ENCODE peak calls at places on chromosomes 11 and 22, in five cellular contexts. One of them, this sample, is unnamed.

GRCh38 chr22:17303840-17304779 is 65.2 kb upstream of the CECR2 start:
- DNase-seq in astrocyte of the spinal cord: no peak
- DNase-seq in colonic mucosa: no peak
- DNase-seq in right atrium auricular region: no peak
- DNase-seq in brain microvascular endothelial cell: no peak
- DNase-seq in this sample: no peak

GRCh38 chr11:126212089-126212660 is 593 bp downstream of the FAM118B start:
- DNase-seq in right atrium auricular region: no peak
- DNase-seq in brain microvascular endothelial cell: no peak
- DNase-seq in astrocyte of the spinal cord: peak
- DNase-seq in colonic mucosa: no peak
- DNase-seq in this sample: no peak

GRCh38 chr11:68437927-68438657 is 22.5 kb upstream of the PPP6R3 start:
- DNase-seq in brain microvascular endothelial cell: no peak
- DNase-seq in colonic mucosa: no peak
- DNase-seq in right atrium auricular region: no peak
- DNase-seq in astrocyte of the spinal cord: no peak
- DNase-seq in this sample: no peak

GRCh38 chr11:36455658-36456111 is 54.4 kb downstream of the TRAF6 start:
- DNase-seq in colonic mucosa: no peak
- DNase-seq in right atrium auricular region: peak
- DNase-seq in brain microvascular endothelial cell: peak
- DNase-seq in astrocyte of the spinal cord: peak
- DNase-seq in this sample: peak

GRCh38 chr11:69383372-69383771 is 89.4 kb downstream of the MYEOV start:
- DNase-seq in astrocyte of the spinal cord: no peak
- DNase-seq in colonic mucosa: no peak
- DNase-seq in brain microvascular endothelial cell: no peak
- DNase-seq in right atrium auricular region: no peak
- DNase-seq in this sample: no peak

GRCh38 chr11:103091441-103091809 is 535 bp downstream of the DCUN1D5 start:
- DNase-seq in brain microvascular endothelial cell: peak
- DNase-seq in astrocyte of the spinal cord: peak
- DNase-seq in colonic mucosa: peak
- DNase-seq in right atrium auricular region: no peak
- DNase-seq in this sample: no peak

GRCh38 chr11:108947654-108948570 is 283.0 kb downstream of the DDX10 start:
- DNase-seq in colonic mucosa: no peak
- DNase-seq in right atrium auricular region: no peak
- DNase-seq in brain microvascular endothelial cell: peak
- DNase-seq in astrocyte of the spinal cord: no peak
- DNase-seq in this sample: no peak

GRCh38 chr11:74866557-74866956 is 82.3 kb downstream of the XRRA1 start:
- DNase-seq in colonic mucosa: no peak
- DNase-seq in brain microvascular endothelial cell: no peak
- DNase-seq in astrocyte of the spinal cord: no peak
- DNase-seq in right atrium auricular region: no peak
- DNase-seq in this sample: no peak

DNA sequence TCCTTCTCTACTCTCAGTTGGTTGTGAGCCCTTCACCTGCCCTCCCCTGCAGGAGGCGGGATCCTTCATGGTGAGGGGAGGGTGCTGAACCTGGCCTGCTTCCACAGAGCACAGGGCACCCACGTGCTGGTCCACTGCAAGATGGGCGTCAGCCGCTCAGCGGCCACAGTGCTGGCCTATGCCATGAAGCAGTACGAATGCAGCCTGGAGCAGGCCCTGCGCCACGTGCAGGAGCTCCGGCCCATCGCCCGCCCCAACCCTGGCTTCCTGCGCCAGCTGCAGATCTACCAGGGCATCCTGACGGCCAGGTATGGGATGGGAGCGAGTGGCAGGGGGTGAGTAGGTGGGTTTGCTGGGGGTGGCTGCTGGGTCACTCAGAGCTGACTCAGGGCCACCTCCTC is 6.3 kb downstream of the SSH3 start:
- DNase-seq in astrocyte of the spinal cord: no peak
- DNase-seq in colonic mucosa: no peak
- DNase-seq in right atrium auricular region: no peak
- DNase-seq in brain microvascular endothelial cell: no peak
- DNase-seq in this sample: no peak
- TF ChIP-seq CTCF in astrocyte of the spinal cord: no peak
- TF ChIP-seq CTCF in colonic mucosa: no peak
- TF ChIP-seq CTCF in right atrium auricular region: no peak
- TF ChIP-seq CTCF in brain microvascular endothelial cell: no peak
- TF ChIP-seq CTCF in this sample: no peak

GRCh38 chr22:46854125-46854870 is 91.8 kb downstream of the TBC1D22A start:
- DNase-seq in right atrium auricular region: peak
- DNase-seq in brain microvascular endothelial cell: peak
- DNase-seq in colonic mucosa: no peak
- DNase-seq in astrocyte of the spinal cord: no peak
- DNase-seq in this sample: no peak
- H3K4me3 ChIP-seq in right atrium auricular region: no peak
- H3K4me3 ChIP-seq in brain microvascular endothelial cell: no peak
- H3K4me3 ChIP-seq in colonic mucosa: no peak
- H3K4me3 ChIP-seq in astrocyte of the spinal cord: no peak
- H3K4me3 ChIP-seq in this sample: no peak

DNA sequence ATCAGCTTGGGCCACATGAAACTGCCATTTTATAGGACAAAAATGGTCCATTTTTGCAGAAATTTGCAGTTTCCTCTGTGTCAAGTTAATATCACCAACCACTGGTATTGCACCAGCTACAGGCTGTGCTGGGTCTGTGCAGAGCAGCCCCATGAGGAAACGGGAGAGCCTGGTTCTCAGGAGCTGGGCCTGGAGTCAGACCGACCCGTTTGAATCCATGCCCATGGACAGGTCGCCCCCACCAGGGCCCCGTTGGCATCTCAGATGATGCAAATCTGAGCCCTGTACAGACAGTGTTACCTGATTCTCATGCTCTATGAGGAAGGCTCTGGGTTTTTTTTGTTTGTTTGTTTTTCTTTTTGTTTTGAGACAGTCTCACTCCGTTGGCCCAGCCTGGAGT is 9.8 kb upstream of the SEC14L6 start:
- DNase-seq in astrocyte of the spinal cord: no peak
- DNase-seq in right atrium auricular region: no peak
- DNase-seq in colonic mucosa: no peak
- DNase-seq in brain microvascular endothelial cell: no peak
- DNase-seq in this sample: no peak
- TF ChIP-seq CTCF in astrocyte of the spinal cord: no peak
- TF ChIP-seq CTCF in right atrium auricular region: no peak
- TF ChIP-seq CTCF in colonic mucosa: no peak
- TF ChIP-seq CTCF in brain microvascular endothelial cell: peak
- TF ChIP-seq CTCF in this sample: no peak

GRCh38 chr11:27458182-27458581 is 14.4 kb downstream of the LGR4 start:
- DNase-seq in right atrium auricular region: no peak
- DNase-seq in astrocyte of the spinal cord: no peak
- DNase-seq in colonic mucosa: no peak
- DNase-seq in brain microvascular endothelial cell: no peak
- DNase-seq in this sample: no peak

GRCh38 chr11:27459191-27459590 is 13.4 kb downstream of the LGR4 start:
- DNase-seq in astrocyte of the spinal cord: no peak
- DNase-seq in colonic mucosa: no peak
- DNase-seq in right atrium auricular region: no peak
- DNase-seq in brain microvascular endothelial cell: no peak
- DNase-seq in this sample: no peak

GRCh38 chr11:27456140-27456801 is 16.3 kb downstream of the LGR4 start:
- DNase-seq in colonic mucosa: no peak
- DNase-seq in brain microvascular endothelial cell: no peak
- DNase-seq in right atrium auricular region: no peak
- DNase-seq in astrocyte of the spinal cord: peak
- DNase-seq in this sample: no peak

GRCh38 chr11:27455667-27456066 is 16.9 kb downstream of the LGR4 start:
- DNase-seq in colonic mucosa: no peak
- DNase-seq in astrocyte of the spinal cord: no peak
- DNase-seq in brain microvascular endothelial cell: no peak
- DNase-seq in right atrium auricular region: no peak
- DNase-seq in this sample: no peak

GRCh38 chr11:27456802-27457329 is 15.7 kb downstream of the LGR4 start:
- DNase-seq in brain microvascular endothelial cell: no peak
- DNase-seq in right atrium auricular region: no peak
- DNase-seq in colonic mucosa: no peak
- DNase-seq in astrocyte of the spinal cord: no peak
- DNase-seq in this sample: no peak
- H3K4me3 ChIP-seq in brain microvascular endothelial cell: no peak
- H3K4me3 ChIP-seq in right atrium auricular region: no peak
- H3K4me3 ChIP-seq in colonic mucosa: no peak
- H3K4me3 ChIP-seq in astrocyte of the spinal cord: no peak
- H3K4me3 ChIP-seq in this sample: no peak

DNA sequence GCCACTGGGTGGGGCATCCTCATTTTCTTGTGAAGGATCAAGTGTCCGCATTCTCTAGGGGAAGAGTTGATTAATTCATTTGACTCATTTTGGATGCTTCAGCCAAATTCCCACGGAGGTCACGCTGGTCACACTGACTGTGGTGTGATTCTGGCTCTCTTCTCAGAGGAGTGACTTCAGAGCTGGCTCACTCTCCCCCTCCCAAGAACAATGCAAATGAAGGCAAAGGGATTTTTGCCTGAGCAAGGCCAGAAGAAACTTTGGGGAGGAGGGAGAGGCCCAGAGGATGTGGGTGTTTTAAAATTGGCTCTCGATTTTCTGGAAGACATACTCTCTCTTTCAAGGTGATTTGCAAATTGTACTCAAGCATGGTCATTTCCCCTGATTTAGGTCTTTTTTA is 51.1 kb upstream of the LMO2 start:
- DNase-seq in colonic mucosa: peak
- DNase-seq in right atrium auricular region: peak
- DNase-seq in astrocyte of the spinal cord: peak
- DNase-seq in brain microvascular endothelial cell: peak
- DNase-seq in this sample: peak
- TF ChIP-seq CTCF in colonic mucosa: no peak
- TF ChIP-seq CTCF in right atrium auricular region: no peak
- TF ChIP-seq CTCF in astrocyte of the spinal cord: no peak
- TF ChIP-seq CTCF in brain microvascular endothelial cell: peak
- TF ChIP-seq CTCF in this sample: no peak

DNA sequence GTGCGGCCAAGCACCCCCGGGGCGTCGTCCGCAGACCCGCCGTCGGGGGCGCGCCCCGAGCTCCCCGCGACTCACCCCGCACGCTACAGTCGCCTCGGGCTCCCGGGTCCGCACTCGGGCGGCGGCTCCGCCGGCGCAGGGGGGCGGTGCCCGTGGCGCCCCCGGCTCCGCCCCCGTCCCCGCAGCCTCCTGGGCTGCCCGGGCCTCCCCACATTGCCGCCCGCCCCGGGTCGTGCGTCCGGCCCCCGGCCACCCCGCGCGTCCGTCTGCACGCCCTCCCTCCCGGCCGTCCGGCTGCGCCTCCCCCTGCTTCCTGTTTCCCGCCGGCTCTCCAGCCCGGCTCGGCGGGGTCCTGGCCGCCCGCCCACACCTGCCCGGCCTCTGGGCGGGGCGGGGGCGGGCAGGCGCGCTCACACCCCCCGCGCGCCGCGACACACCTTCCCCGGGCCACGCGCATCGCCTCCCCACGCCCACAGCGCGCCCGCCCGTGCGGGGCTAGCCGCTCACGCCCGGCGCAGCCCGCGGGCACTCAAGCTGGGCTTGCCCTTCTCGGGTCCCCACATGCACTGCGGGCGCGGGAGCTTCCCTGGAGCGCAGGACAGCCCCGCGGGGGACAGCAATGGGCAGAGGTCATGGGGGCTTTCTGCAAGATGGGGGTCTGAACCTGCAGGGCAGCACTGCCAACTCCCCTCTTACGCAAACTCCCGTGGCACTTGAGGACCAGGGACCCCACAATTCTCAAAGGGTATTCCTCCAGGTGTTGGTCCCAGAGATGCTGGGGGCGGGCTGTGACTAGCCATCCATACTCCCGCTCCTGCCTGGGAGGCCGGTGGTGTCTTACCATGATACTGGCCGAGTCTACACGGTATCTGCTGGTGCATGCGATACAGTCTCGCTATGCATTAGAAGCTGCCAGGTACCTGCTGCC is at the start of gene CARD10:
- DNase-seq in right atrium auricular region: no peak
- DNase-seq in astrocyte of the spinal cord: no peak
- DNase-seq in colonic mucosa: peak
- DNase-seq in brain microvascular endothelial cell: no peak
- DNase-seq in this sample: no peak
- H3K4me3 ChIP-seq in right atrium auricular region: peak
- H3K4me3 ChIP-seq in astrocyte of the spinal cord: peak
- H3K4me3 ChIP-seq in colonic mucosa: peak
- H3K4me3 ChIP-seq in brain microvascular endothelial cell: peak
- H3K4me3 ChIP-seq in this sample: peak

DNA sequence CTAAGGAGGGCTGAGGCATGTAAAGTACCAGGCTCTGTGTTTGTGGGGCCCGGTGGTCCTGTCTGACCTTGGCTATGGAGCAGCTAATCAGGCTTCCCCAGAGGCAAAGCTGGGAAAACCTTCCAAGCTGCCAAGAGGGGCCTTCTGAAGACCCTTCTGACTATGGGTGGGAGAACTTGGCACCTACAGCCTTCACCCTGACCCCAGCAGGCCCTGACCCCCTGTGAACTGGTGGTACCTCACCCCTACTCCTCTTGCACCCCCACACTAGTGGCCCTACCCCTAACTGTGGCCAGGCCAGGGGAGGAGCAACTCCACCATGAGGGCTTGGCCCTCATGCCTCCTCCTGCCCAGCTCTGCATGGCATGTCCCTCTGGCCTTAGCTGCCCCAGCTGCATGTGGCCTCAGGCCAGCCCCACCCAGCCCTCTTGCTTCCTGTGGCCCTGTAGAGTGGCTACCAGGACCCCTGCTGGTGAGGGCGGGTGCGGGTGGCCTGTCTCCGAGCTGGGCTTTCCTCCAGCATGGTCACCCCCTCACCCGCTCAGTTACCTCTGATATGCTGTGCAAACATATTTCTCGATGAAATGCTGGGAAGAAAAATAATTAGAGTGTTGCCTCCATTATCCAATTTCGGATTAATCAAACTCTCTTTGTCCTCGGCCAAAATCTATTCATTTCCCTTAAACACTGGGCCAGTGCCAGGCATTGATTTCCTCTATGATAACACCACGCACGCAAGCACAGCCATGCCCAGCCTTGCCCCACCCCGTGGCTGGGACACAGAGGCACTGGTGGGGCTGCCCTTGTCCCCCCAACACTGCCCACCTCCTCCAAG is 7.5 kb downstream of the GNAZ start:
- DNase-seq in astrocyte of the spinal cord: no peak
- DNase-seq in right atrium auricular region: no peak
- DNase-seq in brain microvascular endothelial cell: no peak
- DNase-seq in colonic mucosa: no peak
- DNase-seq in this sample: no peak
- TF ChIP-seq CTCF in astrocyte of the spinal cord: no peak
- TF ChIP-seq CTCF in right atrium auricular region: no peak
- TF ChIP-seq CTCF in brain microvascular endothelial cell: no peak
- TF ChIP-seq CTCF in colonic mucosa: no peak
- TF ChIP-seq CTCF in this sample: no peak

This sample was measured in astrocyte of the cerebellum.